ENCODE peak calls at places on chromosome X, in six cellular contexts. D is A549, N is HepG2, W is adrenal gland, Q is IMR-90, M is GM23248. G is an unnamed sample. For H3K4me1, the result is how much of the 10 kb centered on the place peaks cover.

GRCh38 chrX:21661316-21661715 is 3.2 kb upstream of the KLHL34 start:
- DNase-seq in D (no peak), N (no peak), W (no peak), Q (no peak), M (no peak), G (no peak)

GRCh38 chrX:24696241-24696640 is 2.5 kb downstream of the POLA1 start:
- DNase-seq in D (no peak), N (no peak), W (no peak), Q (no peak), M (no peak), G (no peak)

GRCh38 chrX:103586314-103586646 is 965 bp downstream of the TCEAL4 start:
- DNase-seq in D (no peak), N (no peak), W (peak), Q (no peak), M (peak), G (no peak)

GRCh38 chrX:148755111-148755510 is 254.7 kb downstream of the AFF2 start:
- DNase-seq in D (no peak), N (no peak), W (no peak), Q (no peak), M (peak), G (no peak)

GRCh38 chrX:114924846-114925245 is 92.6 kb downstream of the IL13RA2 start:
- DNase-seq in D (no peak), N (no peak), W (no peak), Q (peak), M (peak), G (no peak)

GRCh38 chrX:30864383-30864785 is 24.7 kb downstream of the TAB3 start:
- DNase-seq in D (no peak), N (peak), W (no peak), Q (no peak), M (no peak), G (peak)

GRCh38 chrX:475926-476723 is 89.4 kb upstream of the PPP2R3B start:
- DNase-seq in D (no peak), N (no peak), W (no peak), Q (no peak), M (no peak), G (no peak)

GRCh38 chrX:114037515-114037914 is 546.4 kb upstream of the HTR2C start:
- DNase-seq in D (no peak), N (no peak), W (no peak), Q (no peak), M (no peak), G (no peak)

GRCh38 chrX:48458711-48459110 is 11.3 kb downstream of the SLC38A5 start:
- DNase-seq in D (no peak), N (no peak), W (no peak), Q (no peak), M (no peak), G (peak)

GRCh38 chrX:91434351-91435168 is at the start of gene PABPC5:
- DNase-seq in D (no peak), N (no peak), W (peak), Q (peak), M (peak), G (peak)

GRCh38 chrX:23861215-23861896 is 46.4 kb downstream of the APOO start:
- DNase-seq in D (no peak), N (no peak), W (no peak), Q (no peak), M (no peak), G (no peak)

GRCh38 chrX:46979340-46979739 is 67.1 kb downstream of the JADE3 start:
- DNase-seq in D (peak), N (no peak), W (no peak), Q (peak), M (peak), G (no peak)

GRCh38 chrX:154517101-154517781 is 1.2 kb upstream of the FAM3A start:
- DNase-seq in D (no peak), N (peak), W (no peak), Q (no peak), M (no peak), G (no peak)

GRCh38 chrX:77962068-77962902 is 7.2 kb downstream of the PGAM4 start:
- DNase-seq in D (no peak), N (no peak), W (no peak), Q (peak), M (no peak), G (peak)

GRCh38 chrX:136666088-136666487 is 18.1 kb downstream of the CD40LG start:
- DNase-seq in D (no peak), N (no peak), W (no peak), Q (no peak), M (no peak), G (no peak)
- H3K4me1 ChIP-seq in D (under half), N (under half), W (under half), Q (under half), M (under half), G (under half)

GRCh38 chrX:129780441-129781105 is 824 bp downstream of the SASH3 start:
- DNase-seq in D (no peak), N (no peak), W (no peak), Q (no peak), M (no peak), G (no peak)

GRCh38 chrX:129782706-129783105 is 3.0 kb downstream of the SASH3 start:
- DNase-seq in D (no peak), N (no peak), W (no peak), Q (no peak), M (no peak), G (no peak)

GRCh38 chrX:129779747-129780146 is at the start of gene SASH3:
- DNase-seq in D (no peak), N (no peak), W (peak), Q (no peak), M (no peak), G (peak)

GRCh38 chrX:129782015-129782495 is 2.3 kb downstream of the SASH3 start:
- DNase-seq in D (no peak), N (no peak), W (no peak), Q (no peak), M (no peak), G (no peak)

GRCh38 chrX:129781134-129782014 is 1.6 kb downstream of the SASH3 start:
- DNase-seq in D (no peak), N (no peak), W (peak), Q (no peak), M (no peak), G (peak)
- H3K4me1 ChIP-seq in D (under half), N (under half), W (under half), Q (under half), M (under half), G (under half)

GRCh38 chrX:71366674-71367256 is 608 bp downstream of the TAF1 start:
- DNase-seq in D (peak), N (no peak), W (peak), Q (peak), M (peak), G (peak)

GRCh38 chrX:71367396-71367795 is 1.2 kb downstream of the TAF1 start:
- DNase-seq in D (no peak), N (no peak), W (peak), Q (no peak), M (peak), G (no peak)

DNA sequence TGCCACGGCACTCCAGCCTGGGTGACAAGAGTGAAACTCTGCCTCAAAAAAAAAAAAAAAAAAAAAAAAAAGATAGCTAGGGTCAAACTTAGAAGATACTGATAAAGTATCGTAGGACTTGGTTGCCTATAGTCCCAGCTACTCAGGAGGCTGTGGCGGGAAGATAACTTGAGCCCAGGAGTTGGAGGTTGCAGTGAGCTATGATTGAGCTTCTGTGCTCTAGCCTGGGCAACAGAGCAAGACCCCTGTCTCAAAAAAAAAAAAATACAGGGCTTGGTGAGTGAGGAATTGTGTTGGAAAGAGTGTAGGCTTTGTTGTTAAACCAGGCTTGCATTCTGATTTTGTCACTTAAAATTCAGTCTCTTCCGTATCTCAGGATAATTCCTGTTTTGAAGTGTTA is 6.2 kb downstream of the TAF1 start:
- DNase-seq in D (no peak), N (no peak), W (no peak), Q (no peak), M (no peak), G (no peak)
- H3K4me1 ChIP-seq in D (under half), N (under half), W (under half), Q (under half), M (under half), G (under half)

GRCh38 chrX:13082286-13083065 is 38.1 kb upstream of the FAM9C start:
- DNase-seq in D (no peak), N (no peak), W (no peak), Q (no peak), M (no peak), G (no peak)
- H3K4me1 ChIP-seq in D (under half), N (under half), W (under half), Q (under half), M (under half), G (under half)

DNA sequence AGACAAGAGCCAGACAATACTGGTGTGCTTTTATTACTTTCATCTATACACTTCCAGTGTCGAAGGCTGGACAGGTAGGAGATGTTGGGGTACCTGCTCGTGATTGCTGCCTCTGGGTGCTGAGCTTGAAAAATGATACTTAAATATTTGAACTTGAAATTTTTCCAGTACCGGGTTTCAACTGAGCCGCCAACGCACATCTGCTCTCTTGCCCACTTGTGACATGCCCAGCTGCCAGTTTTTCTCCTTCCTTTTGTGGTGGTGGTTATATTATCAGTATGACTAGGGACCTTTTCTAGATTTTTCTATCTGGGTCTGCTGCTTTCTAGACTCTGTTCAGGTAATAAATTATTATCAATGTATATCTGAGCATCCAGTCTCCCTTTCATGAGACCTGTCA is 3.4 kb downstream of the OGT start:
- DNase-seq in D (no peak), N (no peak), W (no peak), Q (no peak), M (peak), G (no peak)
- H3K4me1 ChIP-seq in D (under half), N (half or more), W (under half), Q (under half), M (under half), G (under half)